ENCODE peak calls at places on chromosomes 13 and 19, in nine cellular contexts. B is omental fat pad, O is GM23338, U is endothelial cell, E is uterus, C is PC-9, Z is left ventricle myocardium inferior, T is astrocyte of the spinal cord, K is progenitor cell of endocrine pancreas. N is an unnamed sample.

GRCh38 chr13:19862511-19863313 is 737 bp downstream of the ZMYM5 start:
- DNase-seq in B (no peak), O (peak), U (no peak), E (peak), C (peak), Z (peak), T (peak), K (no peak), N (peak)

GRCh38 chr19:10334340-10335148 is 1.2 kb upstream of the RAVER1 start:
- DNase-seq in B (peak), O (peak), U (peak), E (peak), C (peak), Z (peak), T (peak), K (peak), N (peak)

GRCh38 chr13:75566658-75567057 is 17.1 kb downstream of the UCHL3 start:
- DNase-seq in B (no peak), O (peak), U (no peak), E (no peak), C (no peak), Z (no peak), T (peak), K (no peak), N (peak)

GRCh38 chr13:42255854-42256253 is 16.1 kb upstream of the AKAP11 start:
- DNase-seq in B (no peak), O (no peak), U (no peak), E (no peak), C (no peak), Z (no peak), T (no peak), K (no peak), N (no peak)

GRCh38 chr13:27043013-27043412 is 128.6 kb downstream of the USP12 start:
- DNase-seq in B (no peak), O (peak), U (no peak), E (peak), C (peak), Z (no peak), T (peak), K (no peak), N (peak)

GRCh38 chr19:49340069-49340864 is 5.1 kb downstream of the CD37 start:
- DNase-seq in B (no peak), O (peak), U (no peak), E (peak), C (no peak), Z (peak), T (no peak), K (no peak), N (no peak)

GRCh38 chr13:111143875-111144540 is 28.9 kb downstream of the ARHGEF7 start:
- DNase-seq in B (no peak), O (no peak), U (no peak), E (no peak), C (no peak), Z (no peak), T (no peak), K (no peak), N (no peak)

GRCh38 chr13:51552027-51552426 is 32.2 kb upstream of the WDFY2 start:
- DNase-seq in B (no peak), O (no peak), U (no peak), E (no peak), C (no peak), Z (no peak), T (no peak), K (no peak), N (no peak)

GRCh38 chr13:46160474-46161066 is 21.4 kb downstream of the LCP1 start:
- DNase-seq in B (no peak), O (peak), U (peak), E (no peak), C (no peak), Z (no peak), T (peak), K (no peak), N (peak)

GRCh38 chr19:46413262-46414031 is at the start of gene CCDC8:
- DNase-seq in B (no peak), O (peak), U (peak), E (peak), C (peak), Z (peak), T (peak), K (peak), N (peak)

GRCh38 chr13:23467048-23467931 is 33.8 kb upstream of the SACS start:
- DNase-seq in B (no peak), O (no peak), U (no peak), E (no peak), C (no peak), Z (no peak), T (no peak), K (no peak), N (peak)

GRCh38 chr13:46715363-46715762 is 81.6 kb downstream of the ESD start:
- DNase-seq in B (no peak), O (no peak), U (no peak), E (no peak), C (no peak), Z (no peak), T (no peak), K (no peak), N (no peak)

GRCh38 chr19:3522421-3523360 is 16.3 kb upstream of the TEKTIP1 start:
- DNase-seq in B (no peak), O (no peak), U (no peak), E (no peak), C (no peak), Z (no peak), T (no peak), K (no peak), N (no peak)

GRCh38 chr19:17772172-17772571 is 20.9 kb downstream of the FCHO1 start:
- DNase-seq in B (no peak), O (peak), U (no peak), E (no peak), C (no peak), Z (no peak), T (no peak), K (no peak), N (peak)

GRCh38 chr13:23996456-23996855 is 99.2 kb upstream of the C1QTNF9B start:
- DNase-seq in B (no peak), O (no peak), U (no peak), E (no peak), C (no peak), Z (no peak), T (no peak), K (no peak), N (no peak)

GRCh38 chr19:38837656-38838121 is 6.1 kb upstream of the ECH1 start:
- DNase-seq in B (no peak), O (no peak), U (no peak), E (no peak), C (peak), Z (no peak), T (no peak), K (no peak), N (no peak)

GRCh38 chr19:49017666-49018351 is 918 bp upstream of the LHB start:
- DNase-seq in B (no peak), O (peak), U (peak), E (peak), C (peak), Z (peak), T (peak), K (peak), N (peak)

GRCh38 chr19:3507371-3508120 is 1.4 kb downstream of the FZR1 start:
- DNase-seq in B (no peak), O (peak), U (no peak), E (no peak), C (no peak), Z (no peak), T (no peak), K (no peak), N (no peak)

GRCh38 chr19:43895727-43896126 is 39.4 kb downstream of the ZNF45 start:
- DNase-seq in B (no peak), O (no peak), U (no peak), E (no peak), C (no peak), Z (no peak), T (no peak), K (no peak), N (peak)

GRCh38 chr19:16660763-16661479 is at the start of gene TMEM38A:
- DNase-seq in B (no peak), O (peak), U (peak), E (peak), C (peak), Z (peak), T (no peak), K (peak), N (no peak)

GRCh38 chr19:44356383-44357111 is at the start of gene ZNF112:
- DNase-seq in B (peak), O (peak), U (peak), E (peak), C (peak), Z (peak), T (peak), K (peak), N (peak)

GRCh38 chr13:97753942-97754670 is 199.4 kb upstream of the IPO5 start:
- DNase-seq in B (no peak), O (peak), U (no peak), E (no peak), C (no peak), Z (no peak), T (no peak), K (no peak), N (no peak)
- TF ChIP-seq CTCF in B (no peak), O (peak), U (peak), E (no peak), C (peak), Z (no peak), T (peak), K (no peak), N (no peak)

GRCh38 chr13:47957073-47957472 is 44.0 kb downstream of the SUCLA2 start:
- DNase-seq in B (no peak), O (no peak), U (no peak), E (no peak), C (no peak), Z (no peak), T (no peak), K (no peak), N (no peak)

GRCh38 chr13:47964863-47965262 is 36.2 kb downstream of the SUCLA2 start:
- DNase-seq in B (no peak), O (no peak), U (no peak), E (no peak), C (no peak), Z (no peak), T (no peak), K (no peak), N (no peak)

GRCh38 chr13:47955836-47956235 is 45.2 kb downstream of the SUCLA2 start:
- DNase-seq in B (no peak), O (no peak), U (no peak), E (no peak), C (no peak), Z (no peak), T (no peak), K (no peak), N (no peak)

GRCh38 chr13:47962237-47962636 is 38.8 kb downstream of the SUCLA2 start:
- DNase-seq in B (no peak), O (no peak), U (no peak), E (no peak), C (no peak), Z (no peak), T (no peak), K (no peak), N (no peak)

DNA sequence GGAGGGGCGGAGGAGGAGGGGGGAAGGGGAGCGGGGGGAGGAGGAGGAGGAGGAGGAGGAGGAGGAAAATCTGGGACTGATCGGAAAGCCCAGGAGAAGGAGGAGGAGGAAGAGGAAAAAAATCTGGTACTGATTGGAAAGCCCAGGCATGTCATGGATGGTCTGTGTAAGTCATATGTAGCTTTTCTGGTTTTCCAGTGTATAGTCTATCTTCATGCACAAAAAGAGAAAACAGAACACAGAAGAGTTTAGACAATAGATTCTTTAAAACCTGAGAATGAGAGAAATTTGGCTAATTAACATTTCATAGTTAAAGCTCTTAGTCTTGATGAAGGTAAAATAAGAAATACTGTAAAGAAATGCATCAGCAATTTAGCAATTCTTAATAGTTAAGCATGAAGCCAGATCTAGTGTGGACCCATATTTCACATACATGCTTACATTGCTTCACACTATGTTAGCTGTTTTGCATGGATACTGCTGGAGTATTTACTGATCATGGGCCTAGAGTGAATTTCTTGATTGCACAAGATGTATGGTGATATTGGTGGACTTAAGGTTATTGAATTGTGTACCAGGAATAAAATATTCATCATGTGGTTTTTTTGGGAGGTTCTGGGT is 41.5 kb downstream of the SUCLA2 start:
- DNase-seq in B (no peak), O (peak), U (no peak), E (no peak), C (no peak), Z (no peak), T (no peak), K (no peak), N (no peak)
- TF ChIP-seq CTCF in B (no peak), O (no peak), U (no peak), E (no peak), C (no peak), Z (no peak), T (no peak), K (no peak), N (no peak)

GRCh38 chr13:31801088-31801487 is 61.8 kb downstream of the RXFP2 start:
- DNase-seq in B (no peak), O (no peak), U (no peak), E (no peak), C (no peak), Z (no peak), T (no peak), K (no peak), N (no peak)

GRCh38 chr13:31794452-31794851 is 55.1 kb downstream of the RXFP2 start:
- DNase-seq in B (no peak), O (no peak), U (no peak), E (no peak), C (no peak), Z (no peak), T (no peak), K (no peak), N (peak)

GRCh38 chr13:31793246-31793645 is 53.9 kb downstream of the RXFP2 start:
- DNase-seq in B (no peak), O (no peak), U (no peak), E (no peak), C (no peak), Z (no peak), T (peak), K (no peak), N (peak)

GRCh38 chr13:31798189-31798588 is 58.9 kb downstream of the RXFP2 start:
- DNase-seq in B (no peak), O (no peak), U (no peak), E (no peak), C (no peak), Z (no peak), T (no peak), K (no peak), N (no peak)

GRCh38 chr13:31797154-31797775 is 57.9 kb downstream of the RXFP2 start:
- DNase-seq in B (no peak), O (peak), U (no peak), E (no peak), C (no peak), Z (no peak), T (peak), K (no peak), N (peak)
- TF ChIP-seq CTCF in B (no peak), O (peak), U (no peak), E (peak), C (peak), Z (peak), T (peak), K (peak), N (peak)

DNA sequence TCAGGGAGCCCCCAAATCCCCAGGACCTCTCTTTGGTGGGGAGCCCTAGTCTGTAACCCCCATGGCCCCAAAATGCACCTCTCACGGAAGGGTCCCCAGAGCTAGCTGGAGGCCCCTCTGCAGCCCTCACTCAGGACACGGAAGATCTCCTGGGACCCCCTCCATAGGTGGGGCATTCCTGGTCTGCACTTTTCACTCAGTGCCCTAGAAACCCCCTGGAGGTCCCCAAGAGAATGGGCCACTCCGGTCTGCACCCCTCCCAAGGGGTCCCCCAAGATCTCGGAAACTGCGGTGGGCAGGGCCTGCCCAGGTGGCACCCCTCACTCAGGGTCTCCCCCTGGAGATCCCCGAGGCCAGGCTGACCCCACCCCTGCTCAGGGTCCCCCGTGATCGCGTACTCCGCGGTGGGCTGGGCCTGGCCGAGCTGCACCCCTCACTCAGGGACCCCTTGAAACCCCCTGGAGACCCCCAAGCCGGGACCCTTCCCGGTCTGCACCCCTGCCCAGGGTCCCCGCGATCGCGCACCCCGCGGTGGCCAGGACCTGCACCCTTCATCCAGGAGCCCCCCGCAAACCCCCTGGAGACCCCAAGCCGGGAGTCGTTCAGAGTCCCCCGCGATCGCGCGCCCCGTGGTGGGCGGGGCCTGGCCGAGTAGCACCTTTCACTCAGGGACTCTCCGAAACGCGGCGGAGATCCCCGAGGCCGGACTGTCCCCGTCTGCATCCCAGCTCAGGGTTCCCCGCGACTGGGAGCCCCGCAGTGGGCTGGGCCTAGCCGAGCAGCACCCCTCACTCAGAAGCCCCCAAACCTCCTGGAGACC is 1.1 kb downstream of the LMNB2 start:
- DNase-seq in B (peak), O (no peak), U (no peak), E (peak), C (no peak), Z (peak), T (no peak), K (peak), N (no peak)
- TF ChIP-seq CTCF in B (no peak), O (no peak), U (no peak), E (no peak), C (no peak), Z (no peak), T (no peak), K (no peak), N (no peak)

N was measured in AG10803.